ENCODE peak calls at places on chromosome 16, in four cellular contexts. C, S, H and A are unnamed samples. For H3K4me1, the result is how much of the 10 kb centered on the place peaks cover.

GRCh38 chr16:56560447-56560846 is 4.4 kb upstream of the MT4 start:
- DNase-seq in C (no peak), S (no peak), H (no peak), A (no peak)

GRCh38 chr16:28193530-28194423 is 18.0 kb downstream of the XPO6 start:
- DNase-seq in C (peak), S (peak), H (no peak), A (no peak)

GRCh38 chr16:50372611-50373344 is 4.0 kb upstream of the BRD7 start:
- DNase-seq in C (no peak), S (no peak), H (no peak), A (no peak)

GRCh38 chr16:85401370-85401916 is 211.7 kb upstream of the GSE1 start:
- DNase-seq in C (no peak), S (no peak), H (no peak), A (no peak)

GRCh38 chr16:31253642-31254045 is 6.1 kb upstream of the ITGAM start:
- DNase-seq in C (no peak), S (no peak), H (no peak), A (no peak)

GRCh38 chr16:48608452-48608851 is 1.5 kb downstream of the N4BP1 start:
- DNase-seq in C (no peak), S (no peak), H (no peak), A (peak)

GRCh38 chr16:66604376-66605176 is at the start of gene CMTM3:
- DNase-seq in C (peak), S (peak), H (peak), A (peak)

GRCh38 chr16:46577988-46578579 is 43.1 kb downstream of the SHCBP1 start:
- DNase-seq in C (no peak), S (no peak), H (no peak), A (no peak)

GRCh38 chr16:90020838-90021382 is 1.7 kb upstream of the DBNDD1 start:
- DNase-seq in C (peak), S (no peak), H (no peak), A (no peak)

GRCh38 chr16:86768231-86768791 is 190.0 kb downstream of the FOXL1 start:
- DNase-seq in C (no peak), S (no peak), H (no peak), A (no peak)

GRCh38 chr16:84443166-84443802 is 61.2 kb downstream of the MEAK7 start:
- DNase-seq in C (no peak), S (no peak), H (no peak), A (no peak)

GRCh38 chr16:88655733-88656281 is 5.0 kb upstream of the CYBA start:
- DNase-seq in C (no peak), S (no peak), H (no peak), A (no peak)

GRCh38 chr16:19382887-19383816 is 34.5 kb upstream of the TMC5 start:
- DNase-seq in C (no peak), S (no peak), H (no peak), A (no peak)

GRCh38 chr16:73196670-73197069 is 148.7 kb upstream of the ZFHX3 start:
- DNase-seq in C (peak), S (no peak), H (peak), A (no peak)

GRCh38 chr16:4123617-4124300 is 7.5 kb upstream of the ADCY9 start:
- DNase-seq in C (no peak), S (no peak), H (no peak), A (no peak)

GRCh38 chr16:6643083-6643686 is 689.5 kb upstream of the RBFOX1 start:
- DNase-seq in C (peak), S (peak), H (no peak), A (peak)

GRCh38 chr16:27625050-27625697 is 75.2 kb downstream of the KATNIP start:
- DNase-seq in C (no peak), S (no peak), H (no peak), A (no peak)

GRCh38 chr16:14510939-14511797 is 118.9 kb downstream of the PARN start:
- DNase-seq in C (peak), S (no peak), H (no peak), A (no peak)

GRCh38 chr16:35629001-35629400 is 2169.6 kb downstream of the TP53TG3F start:
- DNase-seq in C (no peak), S (no peak), H (no peak), A (no peak)

GRCh38 chr16:48901712-48902374 is 291.9 kb upstream of the N4BP1 start:
- DNase-seq in C (no peak), S (no peak), H (no peak), A (no peak)

GRCh38 chr16:23857901-23858300 is 22.1 kb downstream of the PRKCB start:
- DNase-seq in C (no peak), S (no peak), H (no peak), A (no peak)

GRCh38 chr16:910181-910580 is 60.6 kb downstream of the LMF1 start:
- DNase-seq in C (no peak), S (no peak), H (no peak), A (no peak)

GRCh38 chr16:64345142-64345541 is 776.7 kb downstream of the CDH11 start:
- DNase-seq in C (no peak), S (no peak), H (no peak), A (no peak)

GRCh38 chr16:16164244-16164643 is 59.0 kb downstream of the ABCC6 start:
- DNase-seq in C (no peak), S (no peak), H (no peak), A (no peak)

GRCh38 chr16:62190426-62190825 is 154.2 kb upstream of the CDH8 start:
- DNase-seq in C (peak), S (no peak), H (no peak), A (no peak)

GRCh38 chr16:57141822-57142631 is 43.8 kb downstream of the PSME3IP1 start:
- DNase-seq in C (peak), S (peak), H (no peak), A (peak)

GRCh38 chr16:72922714-72923113 is 125.2 kb downstream of the ZFHX3 start:
- DNase-seq in C (no peak), S (no peak), H (no peak), A (no peak)

GRCh38 chr16:54929090-54930033 is 1.3 kb upstream of the IRX5 start:
- DNase-seq in C (peak), S (peak), H (peak), A (peak)

GRCh38 chr16:85446846-85447656 is 166.1 kb upstream of the GSE1 start:
- DNase-seq in C (no peak), S (no peak), H (no peak), A (no peak)

GRCh38 chr16:90046971-90047713 is 27.9 kb upstream of the DBNDD1 start:
- DNase-seq in C (no peak), S (no peak), H (peak), A (no peak)

GRCh38 chr16:30115238-30115637 is 1.9 kb upstream of the GDPD3 start:
- DNase-seq in C (no peak), S (no peak), H (no peak), A (no peak)
- H3K27ac ChIP-seq in C (no peak), S (no peak), H (no peak), A (no peak)

DNA sequence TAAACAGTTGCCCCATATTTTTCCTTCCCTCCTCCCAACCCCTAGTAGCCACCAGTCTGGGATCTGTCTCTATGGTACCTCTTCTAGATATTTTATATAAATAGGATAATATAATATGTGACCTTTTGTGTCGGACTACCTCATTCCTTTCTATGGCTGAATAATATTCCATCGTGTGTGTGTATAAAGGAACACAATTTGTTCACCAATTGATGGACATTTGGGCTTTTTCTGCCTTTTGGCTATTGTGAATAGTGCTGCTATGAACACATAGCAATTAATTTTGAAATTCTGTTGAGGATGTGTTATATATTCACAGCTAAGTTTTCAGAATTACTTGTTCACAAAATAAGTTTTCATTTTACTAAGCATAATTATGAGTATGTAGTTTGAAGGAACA is 2.5 kb downstream of the NFATC3 start:
- DNase-seq in C (no peak), S (no peak), H (no peak), A (no peak)
- H3K4me1 ChIP-seq in C (under half), S (half or more), H (under half), A (half or more)

DNA sequence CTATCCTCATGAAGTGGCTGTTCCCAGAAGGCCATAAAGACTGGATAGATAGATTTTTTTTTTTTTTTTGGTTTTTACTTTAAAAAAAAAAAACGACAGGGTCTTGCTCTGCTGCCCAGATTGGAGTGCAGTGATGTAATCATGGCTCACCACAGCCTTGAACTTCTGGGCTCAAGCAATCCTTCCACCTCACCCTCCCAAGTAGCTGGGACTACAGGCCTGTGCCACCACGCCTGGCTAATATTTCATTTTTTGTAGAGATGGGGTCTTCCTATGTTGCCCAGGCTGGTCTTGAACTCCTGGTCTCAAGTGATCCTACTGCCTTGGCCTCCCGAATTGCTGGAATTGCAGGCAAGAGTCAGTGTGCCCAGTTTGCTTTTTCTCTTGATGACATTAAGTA is 102.2 kb downstream of the XYLT1 start:
- DNase-seq in C (no peak), S (no peak), H (no peak), A (no peak)
- H3K27ac ChIP-seq in C (no peak), S (peak), H (no peak), A (peak)

DNA sequence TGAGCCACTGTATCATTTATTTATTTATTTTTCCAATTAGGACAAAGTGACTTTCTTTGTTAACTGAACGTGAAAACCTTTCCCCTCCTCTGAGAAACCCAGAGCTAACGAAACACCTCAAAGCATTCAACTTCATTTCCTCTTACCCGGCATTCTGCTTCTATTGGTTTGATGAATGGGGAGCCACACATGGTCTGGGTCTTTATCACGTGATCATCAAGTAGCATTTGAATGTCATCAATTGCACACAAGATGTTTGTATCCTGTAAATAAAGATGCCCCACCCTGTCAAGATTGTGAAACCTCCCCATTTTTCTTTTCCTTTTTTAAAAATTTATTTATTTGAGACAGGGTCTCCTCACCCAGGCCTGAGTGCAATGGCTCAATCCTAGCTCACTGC is 80.1 kb downstream of the DNAH3 start:
- DNase-seq in C (no peak), S (no peak), H (no peak), A (no peak)
- H3K4me1 ChIP-seq in C (under half), S (under half), H (under half), A (under half)